ENCODE peak calls at places on chromosomes 11 and 22, in five cellular contexts. J is A549, W is K562, Q is HCT116, D is HepG2. N is an unnamed sample.

GRCh38 chr11:12531020-12531419 is 143.2 kb upstream of the TEAD1 start:
- DNase-seq in J (no peak), D (no peak), Q (no peak), W (no peak), N (no peak)

GRCh38 chr11:15969701-15970329 is 386.5 kb downstream of the SOX6 start:
- DNase-seq in D (no peak), Q (no peak), W (no peak), J (no peak), N (no peak)

GRCh38 chr11:47314992-47315391 is 37.5 kb downstream of the MYBPC3 start:
- DNase-seq in D (no peak), J (no peak), Q (no peak), W (no peak), N (no peak)

GRCh38 chr22:41910599-41911291 is 4.1 kb downstream of the SHISA8 start:
- DNase-seq in D (no peak), J (no peak), Q (no peak), W (no peak), N (no peak)

GRCh38 chr11:13010737-13011342 is 1.7 kb downstream of the RASSF10 start:
- DNase-seq in W (no peak), J (no peak), Q (no peak), D (no peak), N (no peak)

GRCh38 chr11:75583710-75584658 is 21.9 kb downstream of the SERPINH1 start:
- DNase-seq in Q (no peak), W (peak), D (no peak), J (no peak), N (peak)

GRCh38 chr11:110606415-110606814 is 105.8 kb downstream of the ARHGAP20 start:
- DNase-seq in J (no peak), W (no peak), D (no peak), Q (no peak), N (no peak)

GRCh38 chr22:28297504-28297903 is 378.4 kb upstream of the PITPNB start:
- DNase-seq in W (peak), Q (no peak), J (no peak), D (no peak), N (peak)

GRCh38 chr22:44664149-44664548 is 37.9 kb upstream of the PRR5 start:
- DNase-seq in J (no peak), Q (no peak), W (no peak), D (no peak), N (peak)

GRCh38 chr11:126989942-126990715 is 10.4 kb downstream of the KIRREL3 start:
- DNase-seq in Q (peak), D (peak), J (peak), W (peak), N (peak)

GRCh38 chr11:75421035-75421602 is 11.9 kb downstream of the KLHL35 start:
- DNase-seq in Q (no peak), D (no peak), W (peak), J (no peak), N (no peak)

GRCh38 chr22:37943471-37944198 is 9.8 kb downstream of the C22orf23 start:
- DNase-seq in Q (no peak), W (no peak), D (no peak), J (no peak), N (no peak)

GRCh38 chr22:38075961-38076360 is 8.0 kb downstream of the SLC16A8 start:
- DNase-seq in D (no peak), J (no peak), Q (no peak), W (no peak), N (no peak)

GRCh38 chr11:71962428-71963038 is 33.7 kb downstream of the RNF121 start:
- DNase-seq in J (no peak), D (no peak), W (peak), Q (no peak), N (peak)

GRCh38 chr22:46203590-46203980 is 46.5 kb downstream of the CDPF1 start:
- DNase-seq in J (no peak), Q (no peak), D (no peak), W (no peak), N (no peak)

GRCh38 chr22:42697542-42698013 is 23.1 kb downstream of the A4GALT start:
- DNase-seq in J (peak), Q (peak), W (no peak), D (peak), N (no peak)

GRCh38 chr11:72613977-72614376 is 60.2 kb downstream of the PDE2A start:
- DNase-seq in Q (no peak), W (peak), D (no peak), J (no peak), N (peak)

GRCh38 chr11:559020-559620 is 1.4 kb downstream of the LMNTD2 start:
- DNase-seq in D (no peak), J (no peak), Q (no peak), W (no peak), N (no peak)

GRCh38 chr11:64854534-64855502 is 10.4 kb upstream of the CDC42BPG start:
- DNase-seq in J (peak), Q (peak), W (peak), D (peak), N (peak)

GRCh38 chr22:44046485-44047141 is 22.5 kb downstream of the PARVB start:
- DNase-seq in Q (no peak), D (no peak), J (no peak), W (peak), N (no peak)

GRCh38 chr11:92762175-92762574 is 207.3 kb upstream of the MTNR1B start:
- DNase-seq in Q (no peak), D (no peak), W (no peak), J (no peak), N (no peak)

GRCh38 chr22:50687829-50688228 is 15.2 kb downstream of the SHANK3 start:
- DNase-seq in J (no peak), D (no peak), W (no peak), Q (no peak), N (no peak)

GRCh38 chr11:73391665-73392064 is 15.5 kb downstream of the RELT start:
- DNase-seq in J (no peak), D (no peak), Q (no peak), W (no peak), N (no peak)

GRCh38 chr22:19641983-19642451 is 72.3 kb upstream of the SEPTIN5 start:
- DNase-seq in J (no peak), D (no peak), Q (no peak), W (no peak), N (no peak)

GRCh38 chr11:73265853-73266643 is 6.1 kb upstream of the P2RY6 start:
- DNase-seq in J (no peak), Q (no peak), W (no peak), D (no peak), N (no peak)

GRCh38 chr11:75173336-75173735 is 22.4 kb downstream of the SLCO2B1 start:
- DNase-seq in W (no peak), D (no peak), Q (no peak), J (no peak), N (no peak)

GRCh38 chr11:121441533-121441932 is 10.6 kb upstream of the SORL1 start:
- DNase-seq in Q (no peak), J (no peak), D (no peak), W (no peak), N (no peak)
- TF ChIP-seq MAX in Q (no peak), J (no peak), D (no peak), W (no peak), N (no peak)

GRCh38 chr22:24205438-24206189 is 24.3 kb downstream of the SUSD2 start:
- DNase-seq in D (no peak), J (no peak), Q (no peak), W (no peak), N (peak)

GRCh38 chr22:24207264-24208011 is 26.2 kb downstream of the SUSD2 start:
- DNase-seq in D (no peak), J (no peak), Q (no peak), W (no peak), N (no peak)

GRCh38 chr22:24209016-24209415 is 27.7 kb downstream of the SUSD2 start:
- DNase-seq in Q (no peak), D (no peak), W (no peak), J (no peak), N (no peak)

DNA sequence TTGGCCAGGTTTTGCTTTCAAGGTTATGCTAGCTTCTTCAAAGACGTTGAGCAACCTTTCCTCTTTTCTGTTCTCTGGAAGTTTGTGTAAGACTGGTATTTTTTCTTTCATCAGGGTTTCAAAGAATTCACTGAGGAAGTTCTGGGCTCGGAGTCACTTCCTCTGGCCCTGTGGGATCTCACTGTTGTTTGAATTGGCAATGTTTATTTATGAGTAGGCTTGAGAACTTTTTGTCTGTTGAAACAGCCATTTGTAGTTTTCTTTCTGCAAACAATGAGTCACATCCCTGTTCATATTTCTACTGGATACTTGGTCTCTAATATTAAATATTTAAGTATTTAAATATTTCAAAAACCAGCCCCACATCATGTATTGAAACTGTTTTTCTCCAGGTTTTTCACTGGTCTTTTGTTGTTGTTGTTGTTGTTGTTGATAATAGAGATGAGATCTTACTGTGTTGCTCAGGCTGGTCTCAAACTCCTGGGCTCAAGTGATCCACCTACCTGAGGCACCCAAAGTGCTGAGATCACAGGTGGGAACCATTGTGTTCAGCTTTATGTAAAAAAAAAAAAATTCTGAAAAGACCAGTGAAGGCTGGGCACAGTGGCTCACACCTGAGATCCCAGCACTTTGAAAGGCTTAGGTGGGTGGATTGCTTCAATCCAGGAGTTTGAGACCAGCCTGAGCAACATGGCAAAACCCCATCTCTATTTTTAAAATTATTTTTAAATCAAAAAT is 26.9 kb downstream of the SUSD2 start:
- DNase-seq in J (peak), D (peak), Q (peak), W (no peak), N (peak)
- TF ChIP-seq MAX in J (peak), D (no peak), Q (no peak), W (no peak), N (no peak)

GRCh38 chr22:48894804-48895250 is 932.8 kb downstream of the BRD1 start:
- DNase-seq in J (no peak), D (no peak), Q (no peak), W (no peak), N (no peak)
- TF ChIP-seq MAX in J (no peak), D (no peak), Q (no peak), W (no peak), N (no peak)

GRCh38 chr11:114359342-114359741 is 41.0 kb downstream of the C11orf71 start:
- DNase-seq in W (no peak), Q (no peak), D (no peak), J (no peak), N (no peak)

GRCh38 chr11:114353448-114353847 is 46.9 kb downstream of the C11orf71 start:
- DNase-seq in D (no peak), Q (no peak), W (no peak), J (no peak), N (no peak)

GRCh38 chr11:114354076-114354475 is 46.2 kb downstream of the C11orf71 start:
- DNase-seq in D (no peak), J (no peak), W (no peak), Q (no peak), N (no peak)

GRCh38 chr11:114362958-114363357 is 37.4 kb downstream of the C11orf71 start:
- DNase-seq in J (no peak), Q (no peak), D (no peak), W (no peak), N (no peak)

DNA sequence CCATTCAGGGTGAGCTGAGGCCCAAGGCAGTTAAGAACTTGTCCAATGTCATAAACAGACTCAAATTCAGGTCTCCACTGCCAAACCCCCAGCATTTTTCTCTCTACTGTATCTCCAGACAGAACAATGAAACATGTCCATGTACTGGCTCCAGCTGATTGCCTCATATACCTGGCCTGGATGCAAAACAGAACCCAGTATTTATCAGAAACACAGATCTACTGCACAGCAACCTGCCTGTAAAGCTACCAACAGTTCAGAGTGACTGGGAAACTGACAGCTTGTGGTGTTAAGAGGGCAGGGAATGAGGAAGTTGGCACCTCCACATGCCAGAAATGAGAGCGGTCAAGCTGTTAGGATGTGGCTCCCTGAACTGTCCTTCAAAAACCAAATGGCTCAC is 41.6 kb downstream of the C11orf71 start:
- DNase-seq in D (no peak), W (no peak), J (no peak), Q (no peak), N (peak)
- TF ChIP-seq MAX in D (no peak), W (no peak), J (no peak), Q (no peak), N (peak)

GRCh38 chr22:48532986-48533385 is 1294.7 kb downstream of the BRD1 start:
- DNase-seq in J (no peak), Q (no peak), D (no peak), W (no peak), N (no peak)
- TF ChIP-seq MAX in J (no peak), Q (no peak), D (no peak), W (no peak), N (no peak)

DNA sequence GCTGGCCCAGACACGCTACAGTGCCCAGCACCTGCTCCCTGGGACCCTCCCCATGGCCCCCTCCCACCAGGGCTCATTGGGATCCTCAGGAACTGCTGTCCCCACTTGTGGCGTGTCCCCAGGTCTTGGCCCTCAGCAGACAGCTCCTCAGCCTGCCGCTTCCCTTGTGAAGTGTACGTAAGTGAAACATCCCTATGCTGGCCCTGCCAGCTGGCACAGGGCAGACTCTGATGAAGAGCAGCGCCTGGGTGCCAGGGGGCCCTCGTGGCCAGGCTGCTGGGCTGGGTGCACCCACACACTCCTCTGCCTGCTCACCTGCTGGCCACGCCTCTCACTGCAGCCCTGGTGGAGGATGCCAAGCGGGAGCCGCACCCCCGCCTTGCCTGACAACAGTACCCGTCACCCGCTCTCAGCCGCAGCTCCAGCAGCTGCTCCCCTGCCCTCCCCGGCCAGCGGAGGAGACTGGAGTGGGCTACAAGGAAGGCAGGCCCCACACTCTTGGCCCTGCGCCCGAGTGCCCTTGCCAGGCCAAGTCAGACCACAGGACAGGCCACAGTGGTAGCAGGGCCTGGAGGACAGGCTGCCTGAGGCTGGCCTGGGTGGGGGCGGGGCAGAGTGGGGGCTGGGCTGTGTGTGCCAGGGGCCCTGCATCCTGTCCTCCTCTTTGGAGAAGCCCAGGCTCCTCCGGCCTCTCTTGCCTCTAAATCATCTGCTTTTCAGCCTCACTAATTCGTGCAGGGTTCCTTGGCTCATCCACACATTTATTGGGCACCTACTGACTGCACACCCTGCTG is 39.5 kb downstream of the IGF2 start:
- DNase-seq in Q (no peak), J (no peak), D (no peak), W (no peak), N (no peak)
- TF ChIP-seq MAX in Q (no peak), J (no peak), D (no peak), W (no peak), N (no peak)